ENCODE peak calls at places on chromosomes 12 and 14, in six cellular contexts. V is upper lobe of left lung; L is CD8-positive, alpha-beta T cell; C is pancreas; N is type B pancreatic cell; H is ovary. E is an unnamed sample.
A peak's percentile ranks its signal among the peaks of the same experiment; 100 is the strongest.

GRCh38 chr12:104042580-104042979 is 7.4 kb downstream of the GLT8D2 start:
- DNase-seq in L (no peak), V (no peak), C (no peak), H (no peak), N (no peak), E (no peak)

GRCh38 chr14:103296987-103297386 is 37.0 kb upstream of the EIF5 start:
- DNase-seq in C (no peak), L (no peak), V (peak; percentile 25), H (no peak), N (no peak), E (no peak)

GRCh38 chr14:100086361-100086760 is 21.1 kb downstream of the EVL start:
- DNase-seq in L (no peak), C (no peak), V (no peak), N (no peak), H (no peak), E (no peak)

GRCh38 chr14:96281486-96281885 is 25.5 kb downstream of the BDKRB1 start:
- DNase-seq in V (no peak), L (no peak), N (no peak), H (no peak), C (no peak), E (no peak)

GRCh38 chr12:31732926-31733548 is 4.2 kb upstream of the AMN1 start:
- DNase-seq in L (no peak), V (no peak), N (no peak), C (no peak), H (no peak), E (no peak)

GRCh38 chr14:92549853-92550244 is 36.3 kb downstream of the RIN3 start:
- DNase-seq in N (no peak), L (no peak), V (no peak), C (no peak), H (no peak), E (no peak)

GRCh38 chr14:34050606-34051005 is 99.7 kb upstream of the EGLN3 start:
- DNase-seq in H (no peak), N (no peak), L (no peak), V (no peak), C (no peak), E (no peak)

GRCh38 chr12:43692064-43692463 is 66.5 kb downstream of the PUS7L start:
- DNase-seq in N (no peak), V (no peak), L (no peak), H (no peak), C (no peak), E (no peak)

GRCh38 chr12:50234347-50234746 is 49.0 kb downstream of the LIMA1 start:
- DNase-seq in L (no peak), N (no peak), C (no peak), V (no peak), H (no peak), E (no peak)

GRCh38 chr12:14373202-14373601 is 7.7 kb downstream of the ATF7IP start:
- DNase-seq in N (no peak), H (no peak), L (no peak), V (no peak), C (no peak), E (no peak)

GRCh38 chr14:101083564-101084435 is 180.3 kb upstream of the RTL1 start:
- DNase-seq in V (no peak), H (no peak), L (no peak), C (no peak), N (peak; percentile 66), E (peak; percentile 8)

GRCh38 chr12:131971226-131971625 is 21.5 kb downstream of the EP400 start:
- DNase-seq in H (no peak), C (no peak), V (no peak), N (no peak), L (no peak), E (no peak)

GRCh38 chr12:18658829-18659228 is 79.0 kb downstream of the PLCZ1 start:
- DNase-seq in C (no peak), N (no peak), V (no peak), L (no peak), H (no peak), E (no peak)

GRCh38 chr12:75660107-75660530 is 148.7 kb upstream of the KRR1 start:
- DNase-seq in L (no peak), V (no peak), N (no peak), C (no peak), H (no peak), E (no peak)
- TF ChIP-seq CTCF in L (no peak), V (no peak), N (no peak), C (no peak), H (no peak), E (no peak)

DNA sequence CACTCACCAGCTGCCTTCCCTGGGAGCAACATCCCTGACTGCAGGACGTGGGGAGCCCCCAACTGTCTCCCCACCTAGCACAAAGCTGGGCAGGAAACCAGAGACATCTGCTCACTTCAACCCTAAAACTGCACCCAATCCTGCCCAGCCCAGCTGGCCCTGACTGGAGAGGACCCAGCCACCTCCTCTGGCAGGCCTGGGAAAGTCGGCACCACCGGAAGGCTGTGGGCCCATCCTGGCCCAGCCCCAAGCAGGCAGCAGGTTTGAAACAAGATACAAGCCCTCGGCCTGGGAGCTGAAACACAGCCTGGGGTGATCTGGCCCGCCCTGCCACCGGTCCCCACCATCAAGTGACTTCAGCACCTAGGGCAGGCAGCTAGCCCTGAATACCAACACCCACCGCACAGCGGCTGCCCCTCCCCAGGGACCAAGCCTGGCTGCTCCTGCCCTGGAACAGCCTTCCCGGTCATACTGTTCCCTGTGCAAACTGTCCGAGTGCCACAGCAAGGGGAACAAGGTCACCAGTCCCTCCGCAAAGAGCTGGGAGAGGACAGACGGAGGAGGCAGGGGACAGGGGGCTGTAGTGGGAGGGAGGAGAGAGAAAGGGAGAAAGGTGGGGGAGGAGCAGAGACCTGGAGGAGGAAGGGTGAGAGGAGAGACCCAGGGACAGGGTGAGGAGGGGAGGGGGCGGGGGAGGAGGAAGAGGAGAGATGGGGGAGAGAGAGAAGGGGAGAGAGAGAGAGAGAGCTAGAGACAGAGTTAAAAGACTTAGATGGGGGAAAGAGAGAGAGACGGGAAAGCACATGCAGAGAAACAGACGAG is 115.7 kb downstream of the RFLNA start:
- DNase-seq in V (peak; percentile 80), N (no peak), H (no peak), L (no peak), C (peak; percentile 58), E (no peak)
- TF ChIP-seq CTCF in V (no peak), N (no peak), H (no peak), L (no peak), C (no peak), E (no peak)

GRCh38 chr14:28609228-28609828 is 157.3 kb upstream of the FOXG1 start:
- DNase-seq in C (peak; percentile 37), N (no peak), H (no peak), L (no peak), V (no peak), E (no peak)
- TF ChIP-seq CTCF in C (peak; percentile 30), N (peak; percentile 97), H (no peak), L (no peak), V (peak; percentile 12), E (no peak)

DNA sequence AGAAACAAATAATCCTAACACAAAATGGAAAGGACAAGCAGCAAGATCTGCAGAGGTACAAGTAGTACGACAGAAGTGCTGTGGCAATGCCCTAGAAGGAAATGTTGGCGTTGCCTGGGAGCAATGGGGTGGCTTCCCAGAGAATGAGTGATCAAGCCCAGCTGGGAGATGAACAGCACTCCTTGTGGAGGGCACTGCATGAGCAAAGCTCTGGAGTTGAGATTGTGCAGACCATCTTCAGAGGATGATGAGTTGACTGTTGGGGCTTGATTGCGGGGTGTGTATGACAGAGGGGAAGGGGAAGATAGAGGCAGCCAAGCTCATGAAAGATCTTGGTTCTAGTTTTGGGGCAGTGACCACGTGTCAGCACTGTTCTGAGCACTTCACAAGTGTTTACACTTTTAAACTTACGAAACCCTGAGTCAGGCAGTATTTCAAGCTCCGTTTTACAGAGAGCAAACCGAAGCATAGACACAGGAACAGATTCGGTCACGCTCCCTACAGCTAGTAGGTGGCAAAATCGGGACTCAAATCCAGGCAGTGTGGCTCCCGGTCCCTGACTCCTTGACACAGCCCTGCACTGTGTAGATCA is 127.2 kb upstream of the LHX5 start:
- DNase-seq in N (no peak), L (no peak), C (no peak), H (no peak), V (no peak), E (no peak)
- TF ChIP-seq CTCF in N (no peak), L (no peak), C (no peak), H (no peak), V (no peak), E (no peak)

GRCh38 chr12:79690606-79691298 is at the start of gene PAWR:
- DNase-seq in N (peak; percentile 83), H (peak; percentile 79), V (peak; percentile 94), C (peak; percentile 85), L (no peak), E (peak; percentile 48)
- TF ChIP-seq CTCF in N (peak; percentile 26), H (no peak), V (no peak), C (no peak), L (no peak), E (no peak)

GRCh38 chr12:92574046-92574783 is 128.6 kb upstream of the PLEKHG7 start:
- DNase-seq in V (no peak), N (no peak), C (no peak), L (no peak), H (no peak), E (no peak)
- TF ChIP-seq CTCF in V (no peak), N (peak; percentile 58), C (no peak), L (peak; percentile 21), H (no peak), E (no peak)

GRCh38 chr12:34048714-34049113 is 26.4 kb downstream of the ALG10 start:
- DNase-seq in H (no peak), C (no peak), V (no peak), L (no peak), N (peak; percentile 34), E (no peak)
- TF ChIP-seq CTCF in H (no peak), C (no peak), V (no peak), L (no peak), N (no peak), E (no peak)

GRCh38 chr12:72271401-72271740 is 799 bp upstream of the TRHDE start:
- DNase-seq in V (no peak), C (peak; percentile 75), L (no peak), N (peak; percentile 70), H (peak; percentile 48), E (no peak)

GRCh38 chr12:72273851-72274284 is 1.7 kb downstream of the TRHDE start:
- DNase-seq in H (peak; percentile 38), V (peak; percentile 64), N (no peak), C (peak; percentile 79), L (no peak), E (no peak)

GRCh38 chr12:72271741-72272661 is at the start of gene TRHDE:
- DNase-seq in L (no peak), C (peak; percentile 82), V (peak; percentile 89), N (peak; percentile 73), H (peak; percentile 70), E (no peak)

GRCh38 chr12:72273499-72273837 is 1.3 kb downstream of the TRHDE start:
- DNase-seq in H (peak; percentile 32), C (peak; percentile 37), V (peak; percentile 76), L (no peak), N (no peak), E (no peak)

DNA sequence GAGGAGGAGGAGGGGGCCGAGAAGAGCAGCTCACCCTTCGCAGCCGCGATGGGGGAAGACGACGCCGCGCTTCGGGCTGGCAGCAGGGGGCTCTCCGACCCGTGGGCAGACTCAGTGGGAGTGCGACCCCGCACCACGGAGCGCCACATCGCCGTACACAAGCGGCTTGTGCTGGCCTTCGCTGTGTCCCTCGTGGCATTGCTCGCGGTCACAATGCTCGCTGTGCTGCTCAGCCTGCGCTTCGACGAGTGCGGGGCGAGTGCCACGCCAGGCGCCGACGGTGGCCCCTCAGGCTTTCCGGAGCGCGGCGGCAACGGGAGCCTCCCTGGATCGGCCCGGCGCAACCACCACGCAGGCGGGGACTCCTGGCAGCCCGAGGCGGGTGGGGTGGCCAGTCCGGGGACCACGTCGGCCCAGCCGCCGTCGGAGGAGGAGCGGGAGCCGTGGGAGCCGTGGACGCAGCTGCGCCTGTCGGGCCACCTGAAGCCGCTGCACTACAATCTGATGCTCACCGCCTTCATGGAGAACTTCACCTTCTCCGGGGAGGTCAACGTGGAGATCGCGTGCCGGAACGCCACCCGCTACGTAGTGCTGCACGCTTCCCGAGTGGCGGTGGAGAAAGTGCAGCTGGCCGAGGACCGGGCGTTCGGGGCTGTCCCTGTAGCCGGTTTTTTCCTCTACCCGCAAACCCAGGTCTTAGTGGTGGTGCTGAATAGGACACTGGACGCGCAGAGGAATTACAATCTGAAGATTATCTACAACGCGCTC is 745 bp downstream of the TRHDE start:
- DNase-seq in L (no peak), N (peak; percentile 68), C (peak; percentile 51), V (peak; percentile 86), H (peak; percentile 53), E (no peak)
- TF ChIP-seq CTCF in L (no peak), N (peak; percentile 25), C (no peak), V (no peak), H (no peak), E (no peak)